ENCODE peak calls at places on chromosomes 4 and X, in six cellular contexts. H is HCT116, G is GM12878, E is K562, W is HepG2, Q is H1. N is an unnamed sample.

GRCh38 chr4:181528570-181529184 is 714.5 kb upstream of the TENM3 start:
- DNase-seq in W (peak; percentile 56), G (peak; percentile 8), H (peak; percentile 54), Q (peak; percentile 68), E (peak; percentile 18), N (peak; percentile 61)

GRCh38 chrX:111244238-111244750 is 26.0 kb downstream of the CAPN6 start:
- DNase-seq in H (peak; percentile 3), Q (no peak), G (no peak), E (peak; percentile 16), W (peak; percentile 0), N (no peak)

GRCh38 chr4:112130903-112131302 is 14.4 kb upstream of the FAM241A start:
- DNase-seq in W (no peak), G (no peak), E (no peak), Q (no peak), H (no peak), N (peak; percentile 30)

GRCh38 chrX:16171944-16172343 is 4.7 kb downstream of the MAGEB17 start:
- DNase-seq in E (no peak), W (no peak), G (no peak), H (no peak), Q (no peak), N (no peak)

GRCh38 chrX:86171366-86171765 is 23.1 kb downstream of the DACH2 start:
- DNase-seq in Q (peak; percentile 23), H (no peak), G (no peak), E (no peak), W (peak; percentile 35), N (no peak)

GRCh38 chrX:63503541-63503940 is 152.4 kb upstream of the SPIN4 start:
- DNase-seq in E (no peak), H (no peak), Q (no peak), W (no peak), G (no peak), N (peak; percentile 70)

GRCh38 chr4:110164251-110164650 is 34.2 kb downstream of the ELOVL6 start:
- DNase-seq in W (no peak), E (no peak), Q (no peak), H (no peak), G (no peak), N (no peak)

GRCh38 chr4:101994247-101994775 is 203.8 kb downstream of the BANK1 start:
- DNase-seq in G (no peak), W (no peak), E (no peak), H (no peak), Q (no peak), N (no peak)

GRCh38 chr4:41622816-41623215 is 84.9 kb downstream of the LIMCH1 start:
- DNase-seq in E (no peak), Q (no peak), H (no peak), W (no peak), G (no peak), N (no peak)

GRCh38 chr4:169934794-169935400 is 91.3 kb downstream of the MFAP3L start:
- DNase-seq in H (no peak), E (no peak), G (no peak), Q (no peak), W (no peak), N (no peak)

DNA sequence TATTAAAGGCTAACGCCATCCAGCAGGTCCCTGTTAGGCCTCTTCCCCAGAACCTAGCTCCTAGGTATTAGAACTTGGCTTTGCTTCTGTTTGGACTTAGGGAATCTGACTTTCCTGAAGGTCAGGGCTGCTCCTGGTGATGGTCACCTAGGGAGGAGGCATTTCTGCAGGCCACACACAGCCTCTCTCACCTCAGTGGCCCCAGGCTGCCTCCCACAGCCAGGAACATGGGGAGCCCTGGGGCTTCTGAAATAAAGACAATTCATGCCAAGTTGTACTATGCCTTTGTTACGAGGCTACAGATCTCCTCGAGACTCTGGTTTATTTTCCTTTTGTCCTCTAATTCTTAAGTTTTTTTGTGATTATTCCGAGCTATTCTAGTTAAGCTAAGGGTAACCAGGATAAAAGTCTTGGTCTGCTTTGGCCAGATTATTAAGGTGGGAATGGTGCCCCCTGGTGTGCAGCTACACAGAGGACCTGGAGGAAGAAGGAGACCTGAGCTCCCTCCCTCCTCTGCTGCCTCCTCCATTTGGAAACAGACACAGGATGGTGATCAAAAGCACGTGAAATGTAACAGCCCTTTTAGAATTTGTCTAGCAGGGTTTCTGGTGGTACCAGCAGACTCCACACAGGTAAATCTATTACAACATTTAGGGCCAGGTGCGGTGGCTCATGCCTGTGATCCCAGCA is 131.0 kb downstream of the DCLK2 start:
- DNase-seq in E (peak; percentile 55), Q (no peak), G (no peak), H (peak; percentile 49), W (peak; percentile 41), N (peak; percentile 28)
- TF ChIP-seq YY1 in E (no peak), Q (no peak), G (no peak), H (no peak), W (no peak), N (no peak)

GRCh38 chrX:55006827-55007621 is 6.9 kb downstream of the APEX2 start:
- DNase-seq in H (no peak), G (no peak), E (no peak), W (no peak), Q (no peak), N (no peak)
- H3K4me3 ChIP-seq in H (no peak overlapping the region), G (no peak overlapping the region), E (no peak overlapping the region), W (no peak overlapping the region), Q (no peak overlapping the region), N (no peak overlapping the region)

DNA sequence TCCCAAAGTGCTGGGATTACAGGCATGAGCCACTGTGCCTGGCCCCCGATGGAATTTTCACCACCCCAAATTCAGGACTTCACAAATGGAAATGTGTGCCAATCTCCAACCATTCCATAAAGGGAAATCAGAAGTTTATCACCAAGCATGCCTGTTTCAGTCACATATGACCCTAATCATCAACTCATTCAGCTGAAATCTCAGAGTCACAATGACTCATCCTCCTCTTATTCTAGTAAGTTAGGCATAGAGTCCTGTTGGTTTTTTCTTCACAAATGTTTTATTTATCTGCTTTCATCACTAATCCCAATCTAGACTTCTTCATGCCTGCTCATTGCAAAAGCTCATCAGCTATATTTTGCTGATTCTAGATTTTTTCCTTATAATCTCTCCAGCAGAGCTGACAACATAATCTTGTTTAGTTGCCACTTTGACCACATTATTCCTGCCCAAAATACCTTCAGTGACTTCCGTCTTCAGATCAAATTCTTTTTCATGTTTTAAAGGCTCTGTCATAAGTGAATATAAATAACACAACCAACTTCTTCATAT is 83.3 kb downstream of the SLC7A11 start:
- DNase-seq in W (no peak), G (no peak), E (no peak), H (no peak), Q (no peak), N (no peak)
- TF ChIP-seq ZNF274 in W (no peak), G (no peak), E (no peak), H (no peak), Q (no peak), N (no peak)

GRCh38 chr4:95428216-95429085 is 120.3 kb downstream of the UNC5C start:
- DNase-seq in W (no peak), Q (no peak), E (no peak), G (no peak), H (no peak), N (no peak)
- TF ChIP-seq YY1 in W (no peak), Q (no peak), E (no peak), G (no peak), H (no peak), N (no peak)

GRCh38 chr4:69759189-69759604 is 1.2 kb downstream of the SULT1B1 start:
- DNase-seq in Q (no peak), E (no peak), G (no peak), H (no peak), W (no peak), N (no peak)
- H3K4me3 ChIP-seq in Q (no peak overlapping the region), E (no peak overlapping the region), G (no peak overlapping the region), H (no peak overlapping the region), W (no peak overlapping the region), N (no peak overlapping the region)